ENCODE peak calls at places on chromosomes 5 and 9, in seven cellular contexts. R, E, X, F, I, G and B are unnamed samples.

GRCh38 chr5:88884435-88884877 is 1.5 kb upstream of the MEF2C start:
- DNase-seq in R (no peak), E (no peak), X (no peak), F (no peak), I (no peak), G (no peak), B (no peak)

GRCh38 chr5:77851229-77852067 is 75.3 kb upstream of the TBCA start:
- DNase-seq in R (no peak), E (no peak), X (peak; percentile 32), F (peak; percentile 31), I (peak; percentile 69), G (peak; percentile 56), B (peak; percentile 70)

GRCh38 chr5:15203376-15203775 is 296.6 kb upstream of the FBXL7 start:
- DNase-seq in R (no peak), E (no peak), X (peak; percentile 2), F (no peak), I (no peak), G (no peak), B (no peak)

GRCh38 chr5:158058208-158058607 is 199.3 kb upstream of the CLINT1 start:
- DNase-seq in R (no peak), E (no peak), X (no peak), F (no peak), I (no peak), G (no peak), B (no peak)

GRCh38 chr5:150644496-150644895 is 4.0 kb downstream of the SYNPO start:
- DNase-seq in R (no peak), E (no peak), X (no peak), F (peak; percentile 72), I (peak; percentile 77), G (no peak), B (no peak)

GRCh38 chr5:157855404-157855994 is 3.4 kb downstream of the CLINT1 start:
- DNase-seq in R (peak; percentile 19), E (no peak), X (peak; percentile 72), F (peak; percentile 72), I (peak; percentile 11), G (peak; percentile 16), B (no peak)

GRCh38 chr9:93475108-93475507 is 21.7 kb upstream of the FAM120AOS start:
- DNase-seq in R (no peak), E (no peak), X (no peak), F (no peak), I (no peak), G (no peak), B (no peak)

GRCh38 chr9:98080346-98080745 is 23.8 kb downstream of the NANS start:
- DNase-seq in R (no peak), E (no peak), X (peak; percentile 64), F (no peak), I (no peak), G (no peak), B (no peak)

GRCh38 chr5:173953528-173954090 is 35.4 kb upstream of the C5orf47 start:
- DNase-seq in R (no peak), E (no peak), X (peak; percentile 72), F (no peak), I (no peak), G (no peak), B (no peak)

GRCh38 chr5:72363146-72363802 is 43.1 kb downstream of the PTCD2 start:
- DNase-seq in R (no peak), E (no peak), X (peak; percentile 92), F (no peak), I (no peak), G (no peak), B (no peak)

GRCh38 chr9:37283730-37284235 is 138.7 kb upstream of the GRHPR start:
- DNase-seq in R (no peak), E (no peak), X (peak; percentile 37), F (no peak), I (no peak), G (no peak), B (no peak)

GRCh38 chr9:128454991-128455390 is 815 bp upstream of the ODF2 start:
- DNase-seq in R (no peak), E (no peak), X (no peak), F (peak; percentile 31), I (no peak), G (no peak), B (no peak)

GRCh38 chr9:71760901-71761300 is 7.4 kb downstream of the CEMIP2 start:
- DNase-seq in R (no peak), E (no peak), X (no peak), F (no peak), I (no peak), G (peak; percentile 50), B (no peak)

GRCh38 chr9:131432597-131433301 is 38.9 kb downstream of the PRRC2B start:
- DNase-seq in R (no peak), E (no peak), X (peak; percentile 78), F (no peak), I (no peak), G (no peak), B (no peak)

GRCh38 chr5:124537136-124537919 is 209.1 kb downstream of the ZNF608 start:
- DNase-seq in R (no peak), E (no peak), X (no peak), F (no peak), I (no peak), G (no peak), B (no peak)

GRCh38 chr9:4235951-4236804 is 63.7 kb downstream of the GLIS3 start:
- DNase-seq in R (no peak), E (no peak), X (peak; percentile 78), F (no peak), I (no peak), G (peak; percentile 14), B (no peak)

GRCh38 chr5:161283296-161283695 is 263.2 kb downstream of the GABRB2 start:
- DNase-seq in R (no peak), E (no peak), X (no peak), F (no peak), I (peak; percentile 27), G (peak; percentile 41), B (no peak)

GRCh38 chr5:136166909-136167308 is 26.1 kb downstream of the SMIM32 start:
- DNase-seq in R (no peak), E (no peak), X (no peak), F (no peak), I (no peak), G (no peak), B (no peak)

GRCh38 chr5:9544056-9544455 is 1.8 kb downstream of the SEMA5A start:
- DNase-seq in R (no peak), E (no peak), X (no peak), F (no peak), I (no peak), G (no peak), B (no peak)

GRCh38 chr9:37290881-37291485 is 131.5 kb upstream of the GRHPR start:
- DNase-seq in R (no peak), E (no peak), X (peak; percentile 92), F (no peak), I (no peak), G (no peak), B (no peak)